ENCODE peak calls at places on chromosomes 6 and 20, in seven cellular contexts. E is stomach, W is heart right ventricle, X is cardiac muscle cell, K is body of pancreas, A is mucosa of descending colon, T is Peyer's patch. M is an unnamed sample.
A peak's percentile ranks its signal among the peaks of the same experiment; 100 is the strongest.

GRCh38 chr6:17986656-17987575 is 519 bp downstream of the KIF13A start:
- DNase-seq in E (peak; percentile 52), W (peak; percentile 76), X (peak; percentile 52), K (peak; percentile 60), A (peak; percentile 77), T (peak; percentile 46), M (peak; percentile 78)

GRCh38 chr20:43914697-43915208 is at the start of gene TOX2:
- DNase-seq in E (no peak), W (no peak), X (peak; percentile 69), K (no peak), A (peak; percentile 67), T (peak; percentile 62), M (peak; percentile 39)

GRCh38 chr20:9021216-9021615 is 47.7 kb upstream of the PLCB4 start:
- DNase-seq in E (no peak), W (no peak), X (no peak), K (no peak), A (no peak), T (no peak), M (no peak)

GRCh38 chr6:107563694-107564093 is 73.8 kb downstream of the SOBP start:
- DNase-seq in E (no peak), W (no peak), X (peak; percentile 9), K (no peak), A (no peak), T (no peak), M (no peak)

GRCh38 chr20:33601016-33601415 is 61.1 kb upstream of the C20orf144 start:
- DNase-seq in E (no peak), W (no peak), X (no peak), K (no peak), A (no peak), T (no peak), M (no peak)

GRCh38 chr6:155341130-155341828 is 27.0 kb upstream of the TFB1M start:
- DNase-seq in E (no peak), W (no peak), X (peak; percentile 56), K (no peak), A (no peak), T (no peak), M (no peak)

GRCh38 chr6:67916389-67916788 is 718.7 kb upstream of the ADGRB3 start:
- DNase-seq in E (no peak), W (no peak), X (peak; percentile 90), K (no peak), A (no peak), T (no peak), M (no peak)

GRCh38 chr20:10433014-10433622 is 904 bp downstream of the MKKS start:
- DNase-seq in E (no peak), W (no peak), X (peak; percentile 13), K (no peak), A (peak; percentile 72), T (no peak), M (no peak)

GRCh38 chr6:29887330-29887818 is 55.0 kb upstream of the HLA-A start:
- DNase-seq in E (peak; percentile 55), W (peak; percentile 28), X (peak; percentile 34), K (peak; percentile 33), A (peak; percentile 74), T (no peak), M (peak; percentile 42)

GRCh38 chr20:38181207-38181693 is 16.2 kb upstream of the TGM2 start:
- DNase-seq in E (no peak), W (no peak), X (no peak), K (no peak), A (no peak), T (no peak), M (no peak)

GRCh38 chr20:49400410-49400809 is 82.1 kb downstream of the KCNB1 start:
- DNase-seq in E (no peak), W (no peak), X (peak; percentile 68), K (peak; percentile 38), A (no peak), T (no peak), M (peak; percentile 64)

GRCh38 chr6:42136508-42137191 is 5.8 kb downstream of the C6orf132 start:
- DNase-seq in E (peak; percentile 28), W (no peak), X (peak; percentile 55), K (peak; percentile 24), A (no peak), T (peak; percentile 67), M (no peak)

GRCh38 chr6:42138630-42139619 is 3.5 kb downstream of the C6orf132 start:
- DNase-seq in E (no peak), W (no peak), X (peak; percentile 42), K (no peak), A (no peak), T (no peak), M (no peak)

GRCh38 chr6:42135722-42136121 is 6.7 kb downstream of the C6orf132 start:
- DNase-seq in E (no peak), W (no peak), X (no peak), K (no peak), A (no peak), T (no peak), M (no peak)

GRCh38 chr6:42138190-42138589 is 4.2 kb downstream of the C6orf132 start:
- DNase-seq in E (no peak), W (no peak), X (no peak), K (no peak), A (no peak), T (no peak), M (no peak)

DNA sequence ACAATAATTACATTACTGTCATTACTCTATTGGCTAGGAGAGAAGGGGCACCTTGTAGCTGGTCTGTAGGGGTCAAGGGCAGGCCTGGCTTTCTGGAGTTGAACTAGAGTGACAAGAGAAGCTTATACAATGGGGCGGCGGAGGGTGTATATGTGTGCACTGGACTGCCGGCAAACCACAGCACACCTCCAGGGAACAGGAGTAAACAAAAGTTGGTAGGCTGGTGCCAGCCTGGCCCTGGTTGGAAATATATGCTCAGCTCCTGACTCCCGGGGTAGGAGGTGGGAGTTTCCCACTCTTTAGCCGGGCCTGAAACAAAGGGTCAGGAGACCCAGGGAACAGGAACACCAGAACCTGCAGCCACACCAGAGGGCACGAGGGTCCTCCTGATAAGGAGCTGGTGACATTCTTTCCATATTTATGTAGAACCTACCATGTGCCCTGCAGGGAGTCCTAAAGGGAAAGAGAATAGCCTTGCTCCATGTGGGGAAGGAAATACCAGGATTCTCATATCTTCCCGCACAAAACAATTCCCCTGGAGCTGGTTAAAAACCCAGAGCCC is 5.1 kb downstream of the C6orf132 start:
- DNase-seq in E (peak; percentile 89), W (no peak), X (peak; percentile 15), K (peak; percentile 40), A (peak; percentile 65), T (no peak), M (no peak)
- H3K4me1 ChIP-seq in E (peaks cover 52% of the 10 kb centered on the region), W (peaks cover 11% of the 10 kb centered on the region), X (peaks cover 23% of the 10 kb centered on the region), K (peaks cover 56% of the 10 kb centered on the region), A (peaks cover 40% of the 10 kb centered on the region), T (no peaks in the 10 kb centered on the region), M (peaks cover 2% of the 10 kb centered on the region)

DNA sequence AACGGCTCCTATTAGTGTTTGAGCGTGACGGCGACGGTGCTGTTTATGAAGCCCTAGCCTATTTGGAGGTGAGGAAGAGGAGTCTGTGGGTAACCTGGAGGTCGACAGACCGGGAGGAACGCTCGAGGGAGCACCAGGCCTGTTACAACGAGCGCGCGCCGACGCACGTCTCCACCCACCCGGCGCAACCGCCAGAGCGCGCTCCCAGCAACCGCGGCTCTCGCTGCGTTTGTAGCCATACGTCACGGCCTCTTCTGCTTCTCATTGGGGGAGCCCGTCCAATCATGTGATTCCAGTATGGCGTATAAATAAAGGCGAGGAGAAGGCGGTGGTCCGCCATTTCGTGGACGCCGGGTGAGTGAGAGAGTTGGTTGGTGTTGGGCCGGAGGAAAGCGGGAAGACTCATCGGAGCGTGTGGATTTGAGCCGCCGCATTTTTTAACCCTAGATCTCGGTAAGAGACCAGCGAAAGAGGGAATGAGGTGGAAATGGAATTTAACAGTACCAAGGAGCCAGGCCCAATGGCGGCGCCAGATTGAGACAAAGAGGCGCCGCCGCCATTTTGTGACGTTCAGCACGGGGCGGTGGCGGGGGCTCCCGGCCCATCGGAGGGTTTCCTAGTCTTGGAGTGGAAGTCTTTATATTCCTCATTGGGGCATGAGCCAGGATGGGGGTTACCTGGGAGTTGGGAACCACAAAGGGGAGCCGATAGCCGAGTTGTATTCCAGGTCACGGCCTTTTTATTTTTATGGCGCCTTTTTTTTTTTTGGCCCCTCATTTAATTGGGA is at the start of gene SRSF3:
- DNase-seq in E (peak; percentile 97), W (peak; percentile 97), X (peak; percentile 99), K (peak; percentile 98), A (peak; percentile 98), T (peak; percentile 96), M (peak; percentile 96)
- H3K4me3 ChIP-seq in E (peak within 1 kb of the TSS; percentile 72), W (peak within 1 kb of the TSS; percentile 73), X (peak within 1 kb of the TSS; percentile 94), K (peak within 1 kb of the TSS; percentile 68), A (peak within 1 kb of the TSS; percentile 58), T (peak within 1 kb of the TSS; percentile 56), M (peak within 1 kb of the TSS; percentile 86)

GRCh38 chr6:116629467-116630063 is 13.3 kb downstream of the RSPH4A start:
- DNase-seq in E (no peak), W (no peak), X (peak; percentile 16), K (no peak), A (no peak), T (no peak), M (no peak)

GRCh38 chr6:116631379-116631990 is 15.2 kb downstream of the RSPH4A start:
- DNase-seq in E (no peak), W (no peak), X (peak; percentile 20), K (peak; percentile 84), A (no peak), T (no peak), M (no peak)

GRCh38 chr6:116633685-116634084 is 17.4 kb downstream of the RSPH4A start:
- DNase-seq in E (no peak), W (no peak), X (no peak), K (peak; percentile 33), A (no peak), T (no peak), M (no peak)
- TF ChIP-seq CTCF in E (no peak), W (no peak), X (peak; percentile 15), K (peak; percentile 40), A (no peak), T (no peak), M (no peak)

GRCh38 chr6:89611666-89612065 is 26.9 kb downstream of the LYRM2 start:
- DNase-seq in E (no peak), W (no peak), X (peak; percentile 20), K (no peak), A (no peak), T (no peak), M (no peak)
- H3K4me1 ChIP-seq in E (no peaks in the 10 kb centered on the region), W (no peaks in the 10 kb centered on the region), X (no peaks in the 10 kb centered on the region), K (no peaks in the 10 kb centered on the region), A (no peaks in the 10 kb centered on the region), T (no peaks in the 10 kb centered on the region), M (no peaks in the 10 kb centered on the region)

M was measured in psoas muscle.